ENCODE peak calls at places on chromosomes 7 and 10, in six cellular contexts. Y is GM12878, Z is GM12891, O is H1, P is K562, I is HepG2. V is an unnamed sample.

GRCh38 chr7:55468495-55468894 is 103.4 kb downstream of the LANCL2 start:
- DNase-seq in Y (no peak), Z (no peak), O (no peak), P (no peak), I (no peak), V (no peak)

GRCh38 chr7:149125864-149126661 is at the start of gene ZNF425:
- DNase-seq in Y (peak; percentile 66), Z (peak; percentile 96), O (peak; percentile 97), P (peak; percentile 98), I (peak; percentile 85), V (peak; percentile 94)

GRCh38 chr7:45390180-45390579 is 184.0 kb upstream of the ADCY1 start:
- DNase-seq in Y (no peak), Z (no peak), O (no peak), P (no peak), I (no peak), V (no peak)

GRCh38 chr7:134327896-134328295 is 11.2 kb upstream of the SLC35B4 start:
- DNase-seq in Y (peak; percentile 42), Z (no peak), O (peak; percentile 81), P (peak; percentile 87), I (peak; percentile 57), V (peak; percentile 16)

GRCh38 chr7:16795624-16796023 is 9.2 kb downstream of the AGR2 start:
- DNase-seq in Y (no peak), Z (no peak), O (no peak), P (no peak), I (no peak), V (no peak)

GRCh38 chr7:81138850-81139249 is 220.0 kb upstream of the SEMA3C start:
- DNase-seq in Y (no peak), Z (no peak), O (no peak), P (no peak), I (no peak), V (no peak)

GRCh38 chr10:77011823-77012566 is 625.6 kb downstream of the KCNMA1 start:
- DNase-seq in Y (no peak), Z (no peak), O (no peak), P (no peak), I (no peak), V (no peak)

GRCh38 chr10:81520688-81521087 is 354.3 kb upstream of the NRG3 start:
- DNase-seq in Y (no peak), Z (no peak), O (no peak), P (no peak), I (no peak), V (no peak)

GRCh38 chr10:74079914-74080590 is 70.6 kb downstream of the AP3M1 start:
- DNase-seq in Y (no peak), Z (no peak), O (no peak), P (no peak), I (no peak), V (no peak)

GRCh38 chr7:65251851-65252620 is 121.6 kb upstream of the ZNF92 start:
- DNase-seq in Y (peak; percentile 27), Z (no peak), O (peak; percentile 85), P (peak; percentile 69), I (peak; percentile 53), V (no peak)

GRCh38 chr7:39186131-39186530 is 208.4 kb downstream of the POU6F2 start:
- DNase-seq in Y (no peak), Z (no peak), O (no peak), P (no peak), I (no peak), V (no peak)

GRCh38 chr10:79025113-79025832 is 43.5 kb upstream of the ZMIZ1 start:
- DNase-seq in Y (no peak), Z (no peak), O (no peak), P (no peak), I (no peak), V (no peak)

GRCh38 chr7:108613949-108614381 is 44.3 kb downstream of the DNAJB9 start:
- DNase-seq in Y (no peak), Z (no peak), O (no peak), P (no peak), I (peak; percentile 32), V (no peak)

GRCh38 chr10:129727071-129727470 is 237.0 kb downstream of the EBF3 start:
- DNase-seq in Y (no peak), Z (no peak), O (no peak), P (no peak), I (no peak), V (no peak)

GRCh38 chr10:109029870-109030269 is 893.4 kb downstream of the XPNPEP1 start:
- DNase-seq in Y (no peak), Z (no peak), O (no peak), P (no peak), I (no peak), V (no peak)

GRCh38 chr10:16792675-16793074 is 24.5 kb downstream of the RSU1 start:
- DNase-seq in Y (no peak), Z (no peak), O (no peak), P (no peak), I (no peak), V (no peak)

GRCh38 chr7:140084972-140085371 is 22.2 kb upstream of the PARP12 start:
- DNase-seq in Y (peak; percentile 72), Z (no peak), O (no peak), P (peak; percentile 76), I (no peak), V (peak; percentile 39)

GRCh38 chr10:83607959-83608745 is 531.2 kb upstream of the GHITM start:
- DNase-seq in Y (no peak), Z (no peak), O (no peak), P (no peak), I (no peak), V (no peak)

GRCh38 chr10:128268015-128268722 is 141.9 kb upstream of the MKI67 start:
- DNase-seq in Y (no peak), Z (peak; percentile 30), O (peak; percentile 85), P (peak; percentile 45), I (peak; percentile 33), V (no peak)

GRCh38 chr7:16918288-16918895 is 36.6 kb upstream of the AGR3 start:
- DNase-seq in Y (no peak), Z (no peak), O (no peak), P (peak; percentile 23), I (peak; percentile 31), V (no peak)

GRCh38 chr7:104814671-104815400 is 199.2 kb upstream of the KMT2E start:
- DNase-seq in Y (no peak), Z (no peak), O (no peak), P (no peak), I (no peak), V (no peak)

GRCh38 chr7:156178214-156178613 is 366.0 kb upstream of the SHH start:
- DNase-seq in Y (no peak), Z (no peak), O (no peak), P (no peak), I (no peak), V (no peak)

GRCh38 chr10:76429642-76430041 is 998.2 kb downstream of the LRMDA start:
- DNase-seq in Y (no peak), Z (no peak), O (no peak), P (no peak), I (no peak), V (no peak)

GRCh38 chr7:131110294-131111080 is 217.2 kb upstream of the MKLN1 start:
- DNase-seq in Y (no peak), Z (no peak), O (peak; percentile 61), P (no peak), I (no peak), V (no peak)

GRCh38 chr7:152522551-152522950 is 86.7 kb upstream of the KMT2C start:
- DNase-seq in Y (no peak), Z (no peak), O (no peak), P (no peak), I (no peak), V (no peak)

GRCh38 chr10:12382157-12382548 is 32.8 kb downstream of the CAMK1D start:
- DNase-seq in Y (no peak), Z (no peak), O (no peak), P (no peak), I (no peak), V (no peak)

GRCh38 chr10:29120216-29120615 is 168.7 kb upstream of the LYZL1 start:
- DNase-seq in Y (no peak), Z (no peak), O (no peak), P (peak; percentile 15), I (no peak), V (no peak)

GRCh38 chr7:102063736-102064135 is 222.9 kb upstream of the SH2B2 start:
- DNase-seq in Y (no peak), Z (no peak), O (peak; percentile 76), P (peak; percentile 58), I (no peak), V (no peak)

GRCh38 chr10:29392376-29393021 is 103.6 kb downstream of the LYZL1 start:
- DNase-seq in Y (no peak), Z (no peak), O (peak; percentile 69), P (peak; percentile 55), I (peak; percentile 54), V (peak; percentile 20)

DNA sequence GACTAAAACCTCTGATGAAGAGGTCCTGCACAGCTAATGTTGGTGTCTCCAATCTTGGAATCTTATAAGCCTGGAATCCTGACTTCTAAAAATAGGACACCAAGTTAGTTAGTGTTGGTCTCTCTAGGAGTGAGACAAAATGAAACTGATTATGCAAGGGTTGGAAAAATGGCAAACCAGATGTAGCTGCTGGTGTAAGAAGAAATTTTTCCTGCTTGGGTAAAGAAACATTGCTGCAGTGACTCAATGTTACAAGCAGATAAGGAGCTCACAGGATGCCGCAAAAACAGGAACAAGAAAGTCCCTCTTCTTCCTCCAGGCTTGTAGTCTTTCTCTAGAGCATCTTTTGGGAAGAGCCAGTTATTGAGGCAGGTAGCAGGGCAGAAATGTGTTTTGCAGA is 449.0 kb downstream of the ETV1 start:
- DNase-seq in Y (no peak), Z (no peak), O (no peak), P (no peak), I (no peak), V (no peak)
- TF ChIP-seq TAF1 in Y (no peak), Z (no peak), O (no peak), P (no peak), I (no peak), V (no peak)

GRCh38 chr10:70233109-70233938 is at the start of gene PPA1:
- DNase-seq in Y (peak; percentile 80), Z (peak; percentile 100), O (peak; percentile 100), P (peak; percentile 100), I (peak; percentile 92), V (peak; percentile 100)
- TF ChIP-seq POLR2A in Y (peak; percentile 95), Z (peak; percentile 88), O (peak; percentile 80), P (peak; percentile 95), I (peak; percentile 89), V (peak; percentile 96)

GRCh38 chr10:43082087-43082486 is 5.2 kb downstream of the RET start:
- DNase-seq in Y (no peak), Z (no peak), O (no peak), P (no peak), I (no peak), V (no peak)
- TF ChIP-seq POLR2AphosphoS5 in Y (no peak), Z (no peak), O (no peak), P (no peak), I (no peak), V (no peak)

GRCh38 chr10:133141963-133142350 is 18.1 kb upstream of the KNDC1 start:
- DNase-seq in Y (no peak), Z (no peak), O (peak; percentile 43), P (no peak), I (no peak), V (no peak)

GRCh38 chr10:133141144-133141962 is 18.7 kb upstream of the KNDC1 start:
- DNase-seq in Y (no peak), Z (no peak), O (peak; percentile 43), P (no peak), I (no peak), V (no peak)

GRCh38 chr10:133139561-133140065 is 20.4 kb upstream of the KNDC1 start:
- DNase-seq in Y (no peak), Z (no peak), O (peak; percentile 56), P (no peak), I (no peak), V (no peak)

GRCh38 chr10:133142523-133143199 is 17.4 kb upstream of the KNDC1 start:
- DNase-seq in Y (no peak), Z (no peak), O (no peak), P (no peak), I (no peak), V (no peak)

GRCh38 chr10:133140417-133141143 is 19.4 kb upstream of the KNDC1 start:
- DNase-seq in Y (no peak), Z (no peak), O (peak; percentile 46), P (no peak), I (no peak), V (no peak)
- TF ChIP-seq TAF1 in Y (no peak), Z (no peak), O (no peak), P (no peak), I (no peak), V (no peak)

V was measured in GM12892.